ENCODE peak calls at places on chromosomes 3 and 15, in four cellular contexts. O, Q, S and I are unnamed samples.
A peak's percentile ranks its signal among the peaks of the same experiment; 100 is the strongest.

GRCh38 chr15:51227967-51228783 is 110.2 kb downstream of the CYP19A1 start:
- DNase-seq in O (no peak), Q (peak; percentile 80), S (peak; percentile 23), I (peak; percentile 89)

GRCh38 chr15:45114076-45114750 is at the start of the genes DUOX2 and DUOXA2:
- DNase-seq in O (no peak), Q (no peak), S (peak; percentile 41), I (no peak)

GRCh38 chr3:118986734-118987133 is 47.9 kb downstream of the IGSF11 start:
- DNase-seq in O (no peak), Q (no peak), S (no peak), I (no peak)

GRCh38 chr15:96692826-96693225 is 362.3 kb downstream of the NR2F2 start:
- DNase-seq in O (no peak), Q (no peak), S (no peak), I (no peak)

GRCh38 chr3:170098753-170099152 is 61.0 kb downstream of the GPR160 start:
- DNase-seq in O (no peak), Q (peak; percentile 33), S (no peak), I (peak; percentile 35)

GRCh38 chr3:133944641-133945441 is 49.2 kb upstream of the RAB6B start:
- DNase-seq in O (no peak), Q (peak; percentile 91), S (peak; percentile 21), I (peak; percentile 69)

GRCh38 chr3:117439812-117440211 is 730.2 kb downstream of the TUSC7 start:
- DNase-seq in O (no peak), Q (no peak), S (no peak), I (peak; percentile 45)

GRCh38 chr15:101342065-101342464 is 47.0 kb upstream of the SNRPA1 start:
- DNase-seq in O (no peak), Q (no peak), S (no peak), I (no peak)

GRCh38 chr3:52777127-52777958 is at the start of gene ITIH1:
- DNase-seq in O (no peak), Q (no peak), S (no peak), I (no peak)

GRCh38 chr3:24145981-24146822 is 201.1 kb downstream of the NR1D2 start:
- DNase-seq in O (no peak), Q (peak; percentile 41), S (peak; percentile 41), I (peak; percentile 90)

GRCh38 chr3:124429129-124429815 is 301.0 kb upstream of the UMPS start:
- DNase-seq in O (no peak), Q (peak; percentile 82), S (peak; percentile 55), I (peak; percentile 53)

GRCh38 chr3:158640646-158641045 is 3.7 kb upstream of the GFM1 start:
- DNase-seq in O (no peak), Q (no peak), S (no peak), I (no peak)

GRCh38 chr15:33506781-33507180 is 196.0 kb downstream of the RYR3 start:
- DNase-seq in O (no peak), Q (no peak), S (no peak), I (peak; percentile 28)

GRCh38 chr3:196774845-196775422 is 35.3 kb downstream of the PAK2 start:
- DNase-seq in O (no peak), Q (peak; percentile 79), S (no peak), I (peak; percentile 21)

GRCh38 chr15:39942101-39942752 is 8.3 kb downstream of the EIF2AK4 start:
- DNase-seq in O (no peak), Q (no peak), S (no peak), I (peak; percentile 77)

GRCh38 chr3:99731499-99731898 is 86.2 kb upstream of the CMSS1 start:
- DNase-seq in O (no peak), Q (no peak), S (no peak), I (no peak)

GRCh38 chr15:44215594-44215993 is 20.5 kb upstream of the FRMD5 start:
- DNase-seq in O (no peak), Q (peak; percentile 94), S (no peak), I (peak; percentile 90)

GRCh38 chr3:80275120-80275519 is 507.3 kb upstream of the ROBO1 start:
- DNase-seq in O (no peak), Q (no peak), S (no peak), I (no peak)
- H4K20me1 ChIP-seq in O (no peaks in the 10 kb centered on the region), Q (no peaks in the 10 kb centered on the region), S (no peaks in the 10 kb centered on the region), I (no peaks in the 10 kb centered on the region)

DNA sequence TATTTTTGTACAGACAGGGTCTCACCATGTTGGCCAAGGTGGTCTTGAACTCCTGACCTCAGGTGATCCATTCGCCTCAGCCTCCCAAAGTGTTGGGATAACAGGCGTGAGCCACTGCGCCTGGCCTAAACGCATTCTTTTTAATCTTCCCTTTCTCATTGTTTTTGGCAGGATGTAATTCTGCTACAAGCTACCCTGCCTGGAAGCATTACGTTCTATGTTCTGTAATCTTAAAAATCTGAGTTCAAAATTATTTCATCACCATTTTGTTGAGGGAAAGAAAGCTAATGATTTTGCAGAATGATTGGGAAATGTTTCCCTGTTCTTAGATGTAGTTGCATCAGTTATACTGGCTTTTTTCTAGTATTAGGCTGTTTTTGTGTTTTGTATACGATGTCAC is 71.5 kb downstream of the RGMA start:
- DNase-seq in O (no peak), Q (no peak), S (no peak), I (no peak)
- H4K20me1 ChIP-seq in O (no peaks in the 10 kb centered on the region), Q (no peaks in the 10 kb centered on the region), S (peaks cover 6% of the 10 kb centered on the region), I (peaks cover 10% of the 10 kb centered on the region)

GRCh38 chr3:39386331-39386730 is 3.2 kb downstream of the SLC25A38 start:
- DNase-seq in O (no peak), Q (no peak), S (no peak), I (no peak)
- H4K20me1 ChIP-seq in O (no peaks in the 10 kb centered on the region), Q (peaks cover 2% of the 10 kb centered on the region), S (peaks cover 50% of the 10 kb centered on the region), I (peaks cover 43% of the 10 kb centered on the region)

DNA sequence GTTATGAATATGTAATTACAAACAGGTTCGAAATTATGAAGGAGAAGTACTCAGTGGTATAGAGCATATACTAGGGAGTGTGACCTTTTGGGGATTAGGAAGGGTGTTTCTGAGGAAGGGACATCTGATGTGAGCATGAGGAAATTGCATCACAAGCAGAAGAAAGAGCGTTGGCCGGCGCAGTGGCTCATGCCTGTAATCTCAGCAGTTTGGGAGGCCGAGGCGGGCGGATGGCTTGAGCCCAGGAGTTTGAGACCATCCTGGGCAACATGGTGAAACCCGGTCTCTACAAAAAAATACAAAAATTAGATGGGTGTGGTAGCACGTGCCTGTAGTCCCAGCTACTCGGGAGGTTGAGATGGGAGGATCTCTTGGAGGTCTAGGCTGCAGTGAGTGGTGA is 6.9 kb downstream of the CMTM7 start:
- DNase-seq in O (no peak), Q (no peak), S (no peak), I (no peak)
- H4K20me1 ChIP-seq in O (no peaks in the 10 kb centered on the region), Q (no peaks in the 10 kb centered on the region), S (no peaks in the 10 kb centered on the region), I (no peaks in the 10 kb centered on the region)